ENCODE peak calls at places on chromosomes 3 and 15, in four cellular contexts. One of them, this sample, is unnamed.

GRCh38 chr15:77118787-77119410 is 48.0 kb upstream of the TSPAN3 start:
- DNase-seq in HepG2: peak; percentile 59
- DNase-seq in GM12878: peak; percentile 32
- DNase-seq in K562: peak; percentile 37
- DNase-seq in this sample: no peak

GRCh38 chr3:66195347-66195783 is 25.4 kb upstream of the SLC25A26 start:
- DNase-seq in HepG2: no peak
- DNase-seq in GM12878: no peak
- DNase-seq in K562: peak; percentile 9
- DNase-seq in this sample: peak; percentile 73

GRCh38 chr3:46693038-46693896 is at the start of gene ALS2CL:
- DNase-seq in HepG2: no peak
- DNase-seq in GM12878: no peak
- DNase-seq in K562: peak; percentile 90
- DNase-seq in this sample: no peak

GRCh38 chr15:91412529-91412928 is 312.5 kb downstream of the SV2B start:
- DNase-seq in HepG2: no peak
- DNase-seq in GM12878: no peak
- DNase-seq in K562: no peak
- DNase-seq in this sample: no peak

GRCh38 chr3:27521179-27521871 is 37.1 kb upstream of the SLC4A7 start:
- DNase-seq in HepG2: peak; percentile 69
- DNase-seq in GM12878: no peak
- DNase-seq in K562: no peak
- DNase-seq in this sample: no peak

GRCh38 chr15:40081691-40082194 is 26.9 kb downstream of the BMF start:
- DNase-seq in HepG2: peak; percentile 96
- DNase-seq in GM12878: no peak
- DNase-seq in K562: peak; percentile 64
- DNase-seq in this sample: no peak

GRCh38 chr15:76197703-76198455 is 113.4 kb downstream of the ETFA start:
- DNase-seq in HepG2: no peak
- DNase-seq in GM12878: no peak
- DNase-seq in K562: no peak
- DNase-seq in this sample: no peak

GRCh38 chr3:42149537-42150426 is 58.6 kb downstream of the TRAK1 start:
- DNase-seq in HepG2: no peak
- DNase-seq in GM12878: no peak
- DNase-seq in K562: no peak
- DNase-seq in this sample: no peak

GRCh38 chr15:50304856-50305255 is 39.3 kb upstream of the HDC start:
- DNase-seq in HepG2: no peak
- DNase-seq in GM12878: no peak
- DNase-seq in K562: no peak
- DNase-seq in this sample: no peak

GRCh38 chr3:105791134-105791533 is 77.7 kb downstream of the CBLB start:
- DNase-seq in HepG2: no peak
- DNase-seq in GM12878: no peak
- DNase-seq in K562: no peak
- DNase-seq in this sample: no peak

GRCh38 chr3:82802501-82802900 is 1041.1 kb upstream of the GBE1 start:
- DNase-seq in HepG2: no peak
- DNase-seq in GM12878: no peak
- DNase-seq in K562: no peak
- DNase-seq in this sample: no peak

GRCh38 chr15:83248151-83248851 is 36.2 kb downstream of the BNC1 start:
- DNase-seq in HepG2: peak; percentile 55
- DNase-seq in GM12878: peak; percentile 24
- DNase-seq in K562: peak; percentile 26
- DNase-seq in this sample: peak; percentile 54

GRCh38 chr3:25453521-25454410 is 25.7 kb downstream of the RARB start:
- DNase-seq in HepG2: no peak
- DNase-seq in GM12878: no peak
- DNase-seq in K562: no peak
- DNase-seq in this sample: no peak

GRCh38 chr15:43270676-43271306 is 4.1 kb upstream of the TGM5 start:
- DNase-seq in HepG2: no peak
- DNase-seq in GM12878: no peak
- DNase-seq in K562: no peak
- DNase-seq in this sample: no peak

GRCh38 chr3:169026543-169027181 is 636.9 kb downstream of the MECOM start:
- DNase-seq in HepG2: peak; percentile 1
- DNase-seq in GM12878: no peak
- DNase-seq in K562: no peak
- DNase-seq in this sample: no peak

GRCh38 chr3:173221010-173221409 is 80.0 kb upstream of the SPATA16 start:
- DNase-seq in HepG2: peak; percentile 5
- DNase-seq in GM12878: no peak
- DNase-seq in K562: no peak
- DNase-seq in this sample: no peak

GRCh38 chr3:15601399-15602145 is at the start of the genes BTD and HACL1:
- DNase-seq in HepG2: peak; percentile 99
- DNase-seq in GM12878: peak; percentile 99
- DNase-seq in K562: peak; percentile 96
- DNase-seq in this sample: peak; percentile 99

GRCh38 chr3:72680766-72681165 is 167.5 kb downstream of the SHQ1 start:
- DNase-seq in HepG2: no peak
- DNase-seq in GM12878: no peak
- DNase-seq in K562: no peak
- DNase-seq in this sample: no peak

GRCh38 chr3:72679540-72680198 is 168.6 kb downstream of the SHQ1 start:
- DNase-seq in HepG2: no peak
- DNase-seq in GM12878: no peak
- DNase-seq in K562: no peak
- DNase-seq in this sample: no peak

GRCh38 chr3:72678892-72679291 is 169.4 kb downstream of the SHQ1 start:
- DNase-seq in HepG2: no peak
- DNase-seq in GM12878: peak; percentile 15
- DNase-seq in K562: no peak
- DNase-seq in this sample: no peak

GRCh38 chr3:72681598-72681997 is 166.6 kb downstream of the SHQ1 start:
- DNase-seq in HepG2: no peak
- DNase-seq in GM12878: no peak
- DNase-seq in K562: no peak
- DNase-seq in this sample: no peak

DNA sequence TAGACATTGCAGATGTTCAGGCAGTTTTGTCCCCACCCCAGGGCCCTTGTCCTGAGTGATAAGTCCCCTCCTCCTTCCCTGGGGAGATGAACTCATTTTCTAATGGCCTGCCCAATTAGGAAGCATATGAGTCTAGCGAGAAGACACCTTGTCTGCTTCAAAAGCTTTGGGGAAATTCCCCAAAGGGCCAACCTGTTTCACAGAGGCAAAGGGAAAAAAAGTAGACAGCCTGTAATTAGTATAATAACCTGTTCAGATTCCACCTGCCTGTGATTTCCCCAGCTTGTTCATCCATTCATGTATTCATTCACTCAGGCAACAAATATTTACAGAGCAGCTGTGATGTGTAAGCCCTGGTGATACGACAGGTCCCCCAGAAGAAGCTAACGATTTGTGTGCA is 165.2 kb downstream of the SHQ1 start:
- DNase-seq in HepG2: no peak
- DNase-seq in GM12878: peak; percentile 57
- DNase-seq in K562: no peak
- DNase-seq in this sample: no peak
- TF ChIP-seq USF2 in HepG2: no peak
- TF ChIP-seq USF2 in GM12878: no peak
- TF ChIP-seq USF2 in K562: no peak
- TF ChIP-seq USF2 in this sample: no peak

DNA sequence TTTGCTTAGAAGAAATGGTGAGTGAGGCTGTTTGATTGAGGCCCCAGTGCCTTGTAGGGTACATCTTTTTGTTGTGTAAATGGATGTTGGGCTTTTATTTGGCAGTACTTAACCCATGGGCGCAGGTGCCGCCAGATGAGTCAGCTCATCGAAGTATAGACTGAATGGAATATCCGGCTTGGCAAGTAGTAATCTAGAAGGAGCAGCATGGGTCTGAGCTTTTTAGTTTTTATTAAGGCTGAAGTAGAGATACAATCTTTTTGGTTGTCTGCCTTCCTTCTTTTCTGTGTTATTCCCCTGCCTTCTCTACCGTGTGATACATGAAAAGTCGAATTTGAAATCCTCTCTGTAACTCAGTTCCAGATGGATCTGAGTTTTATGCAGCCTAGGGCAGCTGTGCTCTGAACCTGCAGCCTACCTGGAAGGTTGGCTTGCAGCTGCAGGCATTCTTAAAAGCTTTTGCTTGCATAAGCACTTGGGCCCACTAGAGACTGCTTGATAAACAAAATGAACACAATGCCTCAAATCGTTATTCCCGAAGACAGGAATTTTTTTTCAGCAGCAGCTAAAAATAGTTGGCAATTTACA is 177.6 kb upstream of the CGNL1 start:
- DNase-seq in HepG2: no peak
- DNase-seq in GM12878: no peak
- DNase-seq in K562: no peak
- DNase-seq in this sample: peak; percentile 74
- TF ChIP-seq HDAC6 in HepG2: no peak
- TF ChIP-seq HDAC6 in GM12878: no peak
- TF ChIP-seq HDAC6 in K562: no peak
- TF ChIP-seq HDAC6 in this sample: no peak

DNA sequence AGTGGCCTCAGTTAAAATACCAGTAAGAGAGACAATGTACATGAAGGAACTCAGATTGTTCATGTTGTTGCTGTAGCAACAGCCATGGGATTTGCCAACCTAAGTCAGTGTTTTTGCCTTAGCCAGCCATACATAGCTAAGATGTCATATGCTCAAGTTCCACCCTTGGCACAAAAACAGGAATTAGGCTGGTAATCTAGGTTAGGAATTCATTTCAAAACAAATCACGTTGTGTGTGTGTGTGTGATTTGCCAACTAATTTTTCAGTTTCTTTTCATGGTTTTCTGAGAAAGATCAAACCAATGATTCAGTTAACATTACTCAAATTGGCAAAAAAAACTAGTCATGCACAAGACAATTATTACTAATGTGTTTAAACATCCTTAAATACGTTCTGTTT is 143.7 kb upstream of the KCNMB2 start:
- DNase-seq in HepG2: no peak
- DNase-seq in GM12878: no peak
- DNase-seq in K562: no peak
- DNase-seq in this sample: no peak
- TF ChIP-seq USF2 in HepG2: no peak
- TF ChIP-seq USF2 in GM12878: no peak
- TF ChIP-seq USF2 in K562: no peak
- TF ChIP-seq USF2 in this sample: no peak

GRCh38 chr3:134642445-134643149 is 8.2 kb downstream of the KY start:
- DNase-seq in HepG2: no peak
- DNase-seq in GM12878: no peak
- DNase-seq in K562: no peak
- DNase-seq in this sample: peak; percentile 39
- TF ChIP-seq HDAC6 in HepG2: no peak
- TF ChIP-seq HDAC6 in GM12878: no peak
- TF ChIP-seq HDAC6 in K562: no peak
- TF ChIP-seq HDAC6 in this sample: no peak

DNA sequence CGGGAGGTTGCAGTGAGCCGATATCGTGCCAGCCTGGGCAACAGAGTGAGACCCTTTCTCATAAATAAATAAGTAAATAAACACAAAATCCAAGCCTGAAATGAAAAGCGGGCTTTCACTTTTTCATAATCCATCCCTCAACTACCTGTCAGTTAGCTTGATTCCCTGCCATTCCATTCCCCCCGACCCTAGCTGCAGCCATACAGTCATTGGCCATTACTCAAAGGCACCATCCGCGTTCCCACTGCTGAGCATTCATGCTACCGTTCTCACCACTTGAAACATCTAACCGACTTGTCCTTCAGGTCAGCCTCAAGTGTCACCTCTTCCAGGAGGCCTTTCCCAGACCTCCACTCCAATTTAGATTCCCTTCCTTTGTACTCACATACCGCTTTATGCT is 1.1 kb upstream of the PARL start:
- DNase-seq in HepG2: no peak
- DNase-seq in GM12878: no peak
- DNase-seq in K562: no peak
- DNase-seq in this sample: no peak
- TF ChIP-seq USF2 in HepG2: no peak
- TF ChIP-seq USF2 in GM12878: no peak
- TF ChIP-seq USF2 in K562: no peak
- TF ChIP-seq USF2 in this sample: no peak

GRCh38 chr3:142495103-142495502 is 47.3 kb upstream of the XRN1 start:
- DNase-seq in HepG2: no peak
- DNase-seq in GM12878: no peak
- DNase-seq in K562: no peak
- DNase-seq in this sample: no peak

GRCh38 chr3:142498397-142499180 is 50.8 kb upstream of the XRN1 start:
- DNase-seq in HepG2: no peak
- DNase-seq in GM12878: no peak
- DNase-seq in K562: no peak
- DNase-seq in this sample: no peak

GRCh38 chr3:142500211-142500610 is 52.4 kb upstream of the XRN1 start:
- DNase-seq in HepG2: no peak
- DNase-seq in GM12878: no peak
- DNase-seq in K562: no peak
- DNase-seq in this sample: no peak

GRCh38 chr3:142501004-142501926 is 53.4 kb upstream of the XRN1 start:
- DNase-seq in HepG2: no peak
- DNase-seq in GM12878: no peak
- DNase-seq in K562: no peak
- DNase-seq in this sample: no peak

GRCh38 chr3:142497729-142498128 is 49.9 kb upstream of the XRN1 start:
- DNase-seq in HepG2: no peak
- DNase-seq in GM12878: no peak
- DNase-seq in K562: no peak
- DNase-seq in this sample: no peak
- TF ChIP-seq HDAC6 in HepG2: no peak
- TF ChIP-seq HDAC6 in GM12878: no peak
- TF ChIP-seq HDAC6 in K562: no peak
- TF ChIP-seq HDAC6 in this sample: no peak

GRCh38 chr3:186988806-186989205 is 58.5 kb downstream of the ST6GAL1 start:
- DNase-seq in HepG2: no peak
- DNase-seq in GM12878: no peak
- DNase-seq in K562: no peak
- DNase-seq in this sample: no peak
- TF ChIP-seq USF2 in HepG2: no peak
- TF ChIP-seq USF2 in GM12878: no peak
- TF ChIP-seq USF2 in K562: no peak
- TF ChIP-seq USF2 in this sample: no peak

DNA sequence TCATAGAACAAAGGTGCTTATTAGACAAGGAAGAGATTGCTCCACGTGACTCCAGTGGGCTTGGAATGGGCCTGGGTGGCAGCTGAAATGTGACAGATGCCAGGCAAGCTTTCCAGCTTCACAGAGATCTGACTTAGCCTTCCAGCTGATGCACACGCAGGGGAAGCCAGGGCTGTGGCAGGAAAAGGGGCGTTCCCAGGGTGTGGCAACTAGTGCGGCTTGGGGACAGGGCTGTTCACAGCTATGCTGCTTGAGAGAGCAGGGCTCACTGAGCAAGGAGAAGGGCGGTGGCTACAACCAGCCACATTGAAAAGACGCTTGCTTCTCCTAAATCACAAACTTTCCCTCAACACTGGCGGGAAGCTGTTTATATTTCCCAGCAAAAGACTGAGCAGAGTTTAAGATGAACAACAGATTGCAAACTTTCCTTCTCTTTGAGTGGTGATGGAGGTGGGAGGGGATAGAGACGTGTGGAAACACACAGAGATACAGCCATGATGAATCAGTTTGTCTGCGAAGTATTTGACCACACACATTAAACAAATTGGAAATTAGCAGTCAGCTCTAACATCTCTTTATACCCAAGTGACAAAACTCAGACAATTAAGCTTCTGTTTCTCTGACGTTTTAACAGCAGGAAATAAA is 127.5 kb downstream of the BDH1 start:
- DNase-seq in HepG2: peak; percentile 28
- DNase-seq in GM12878: no peak
- DNase-seq in K562: peak; percentile 61
- DNase-seq in this sample: no peak
- TF ChIP-seq HDAC6 in HepG2: no peak
- TF ChIP-seq HDAC6 in GM12878: no peak
- TF ChIP-seq HDAC6 in K562: no peak
- TF ChIP-seq HDAC6 in this sample: no peak